ENCODE peak calls at places on chromosomes 4 and X, in six cellular contexts. One of them, this sample, is unnamed.

GRCh38 chr4:2390146-2390545 is 28.3 kb downstream of the ZFYVE28 start:
- DNase-seq in A549: no peak
- DNase-seq in lower leg skin: no peak
- DNase-seq in HCT116: no peak
- DNase-seq in upper lobe of left lung: no peak
- DNase-seq in K562: peak; percentile 74
- DNase-seq in this sample: no peak

GRCh38 chr4:29549308-29549707 is 1170.9 kb upstream of the PCDH7 start:
- DNase-seq in A549: no peak
- DNase-seq in lower leg skin: no peak
- DNase-seq in HCT116: no peak
- DNase-seq in upper lobe of left lung: no peak
- DNase-seq in K562: no peak
- DNase-seq in this sample: no peak

GRCh38 chr4:74098628-74098995 is 383 bp downstream of the CXCL2 start:
- DNase-seq in A549: no peak
- DNase-seq in lower leg skin: no peak
- DNase-seq in HCT116: no peak
- DNase-seq in upper lobe of left lung: no peak
- DNase-seq in K562: peak; percentile 37
- DNase-seq in this sample: peak; percentile 33

GRCh38 chrX:101276238-101276637 is 14.9 kb downstream of the TAF7L start:
- DNase-seq in A549: no peak
- DNase-seq in lower leg skin: no peak
- DNase-seq in HCT116: no peak
- DNase-seq in upper lobe of left lung: no peak
- DNase-seq in K562: no peak
- DNase-seq in this sample: no peak

GRCh38 chr4:57211131-57211530 is 100.9 kb upstream of the IGFBP7 start:
- DNase-seq in A549: no peak
- DNase-seq in lower leg skin: no peak
- DNase-seq in HCT116: no peak
- DNase-seq in upper lobe of left lung: no peak
- DNase-seq in K562: peak; percentile 6
- DNase-seq in this sample: no peak

GRCh38 chrX:115311666-115312065 is 22.2 kb downstream of the LUZP4 start:
- DNase-seq in A549: no peak
- DNase-seq in lower leg skin: no peak
- DNase-seq in HCT116: no peak
- DNase-seq in upper lobe of left lung: no peak
- DNase-seq in K562: no peak
- DNase-seq in this sample: peak; percentile 75

GRCh38 chr4:37989398-37990260 is 29.4 kb downstream of the PTTG2 start:
- DNase-seq in A549: no peak
- DNase-seq in lower leg skin: no peak
- DNase-seq in HCT116: no peak
- DNase-seq in upper lobe of left lung: no peak
- DNase-seq in K562: no peak
- DNase-seq in this sample: no peak

GRCh38 chr4:124121511-124121934 is 591.0 kb downstream of the ANKRD50 start:
- DNase-seq in A549: no peak
- DNase-seq in lower leg skin: no peak
- DNase-seq in HCT116: no peak
- DNase-seq in upper lobe of left lung: no peak
- DNase-seq in K562: no peak
- DNase-seq in this sample: no peak

GRCh38 chr4:103137446-103137827 is 37.8 kb upstream of the BDH2 start:
- DNase-seq in A549: no peak
- DNase-seq in lower leg skin: no peak
- DNase-seq in HCT116: no peak
- DNase-seq in upper lobe of left lung: no peak
- DNase-seq in K562: no peak
- DNase-seq in this sample: no peak

GRCh38 chr4:184851200-184851541 is 25.4 kb upstream of the ACSL1 start:
- DNase-seq in A549: no peak
- DNase-seq in lower leg skin: no peak
- DNase-seq in HCT116: no peak
- DNase-seq in upper lobe of left lung: peak; percentile 64
- DNase-seq in K562: no peak
- DNase-seq in this sample: no peak

GRCh38 chrX:8755813-8756212 is 23.9 kb upstream of the ANOS1 start:
- DNase-seq in A549: no peak
- DNase-seq in lower leg skin: no peak
- DNase-seq in HCT116: no peak
- DNase-seq in upper lobe of left lung: no peak
- DNase-seq in K562: no peak
- DNase-seq in this sample: no peak

GRCh38 chr4:69639542-69639941 is at the start of gene UGT2A2:
- DNase-seq in A549: no peak
- DNase-seq in lower leg skin: no peak
- DNase-seq in HCT116: no peak
- DNase-seq in upper lobe of left lung: no peak
- DNase-seq in K562: no peak
- DNase-seq in this sample: no peak

GRCh38 chr4:69642961-69643360 is 3.5 kb upstream of the UGT2A2 start:
- DNase-seq in A549: no peak
- DNase-seq in lower leg skin: no peak
- DNase-seq in HCT116: no peak
- DNase-seq in upper lobe of left lung: no peak
- DNase-seq in K562: no peak
- DNase-seq in this sample: no peak

GRCh38 chr4:69640289-69640688 is 847 bp upstream of the UGT2A2 start:
- DNase-seq in A549: no peak
- DNase-seq in lower leg skin: no peak
- DNase-seq in HCT116: no peak
- DNase-seq in upper lobe of left lung: no peak
- DNase-seq in K562: no peak
- DNase-seq in this sample: no peak
- TF ChIP-seq POLR2A in A549: no peak
- TF ChIP-seq POLR2A in lower leg skin: no peak
- TF ChIP-seq POLR2A in HCT116: no peak
- TF ChIP-seq POLR2A in upper lobe of left lung: no peak
- TF ChIP-seq POLR2A in K562: no peak
- TF ChIP-seq POLR2A in this sample: no peak

GRCh38 chr4:140756292-140757219 is at the start of gene TBC1D9:
- DNase-seq in A549: peak; percentile 49
- DNase-seq in lower leg skin: peak; percentile 95
- DNase-seq in HCT116: peak; percentile 86
- DNase-seq in upper lobe of left lung: peak; percentile 92
- DNase-seq in K562: peak; percentile 9
- DNase-seq in this sample: peak; percentile 8
- TF ChIP-seq POLR2A in A549: peak; percentile 51
- TF ChIP-seq POLR2A in lower leg skin: no peak
- TF ChIP-seq POLR2A in HCT116: peak; percentile 53
- TF ChIP-seq POLR2A in upper lobe of left lung: peak; percentile 83
- TF ChIP-seq POLR2A in K562: no peak
- TF ChIP-seq POLR2A in this sample: no peak

DNA sequence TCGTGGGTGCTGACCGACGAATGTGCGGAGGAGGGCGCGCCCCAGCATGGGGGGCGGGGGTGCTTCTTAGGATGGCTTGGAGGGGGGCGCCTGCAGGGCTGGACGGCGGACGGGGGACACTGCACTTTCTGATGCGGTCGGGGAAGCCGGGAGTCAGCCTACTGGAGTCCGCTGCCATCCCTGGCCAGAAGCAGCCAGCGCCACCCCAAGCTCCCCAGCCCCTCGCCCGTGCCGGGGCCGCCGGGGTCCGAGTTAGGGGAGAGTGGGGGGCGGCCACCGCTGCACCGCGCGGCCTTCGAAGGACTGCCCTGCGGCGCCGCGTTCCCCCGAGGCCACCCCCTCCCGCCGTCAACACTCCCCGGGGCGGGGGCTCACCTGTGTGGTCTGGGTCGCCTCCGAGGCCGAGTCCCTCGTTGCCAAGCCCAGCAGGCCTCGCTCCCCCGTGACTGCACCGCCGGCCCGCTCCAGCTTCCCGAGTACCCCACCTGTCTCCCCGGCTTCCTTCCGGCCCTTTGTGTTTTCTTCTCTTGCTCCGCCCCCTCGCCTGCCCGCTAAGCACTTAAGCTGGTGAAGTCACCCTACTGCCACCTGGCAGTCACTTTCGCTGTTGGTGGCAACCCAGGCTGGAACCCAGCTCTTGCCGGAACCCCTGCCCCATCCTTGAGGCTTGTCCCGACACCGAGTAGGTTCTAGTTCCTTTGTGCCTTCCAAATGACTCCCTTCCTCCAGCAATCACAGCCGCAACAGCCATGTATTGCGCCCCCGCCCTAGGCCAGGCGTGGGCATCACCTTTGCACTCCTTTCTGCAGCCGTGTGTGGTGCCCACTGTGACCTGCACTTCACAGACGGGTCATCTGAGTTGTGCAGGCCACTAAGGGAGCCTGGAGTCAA is at the start of gene OCIAD2:
- DNase-seq in A549: peak; percentile 64
- DNase-seq in lower leg skin: peak; percentile 91
- DNase-seq in HCT116: peak; percentile 55
- DNase-seq in upper lobe of left lung: peak; percentile 87
- DNase-seq in K562: no peak
- DNase-seq in this sample: peak; percentile 45
- TF ChIP-seq POLR2A in A549: peak; percentile 37
- TF ChIP-seq POLR2A in lower leg skin: no peak
- TF ChIP-seq POLR2A in HCT116: no peak
- TF ChIP-seq POLR2A in upper lobe of left lung: peak; percentile 25
- TF ChIP-seq POLR2A in K562: no peak
- TF ChIP-seq POLR2A in this sample: peak; percentile 49

GRCh38 chrX:107748490-107748889 is 27.1 kb downstream of the TSC22D3 start:
- DNase-seq in A549: no peak
- DNase-seq in lower leg skin: no peak
- DNase-seq in HCT116: no peak
- DNase-seq in upper lobe of left lung: no peak
- DNase-seq in K562: no peak
- DNase-seq in this sample: no peak

GRCh38 chrX:107750263-107750662 is 25.3 kb downstream of the TSC22D3 start:
- DNase-seq in A549: no peak
- DNase-seq in lower leg skin: peak; percentile 77
- DNase-seq in HCT116: no peak
- DNase-seq in upper lobe of left lung: no peak
- DNase-seq in K562: no peak
- DNase-seq in this sample: no peak

GRCh38 chrX:107744868-107745267 is 30.7 kb downstream of the TSC22D3 start:
- DNase-seq in A549: no peak
- DNase-seq in lower leg skin: no peak
- DNase-seq in HCT116: no peak
- DNase-seq in upper lobe of left lung: no peak
- DNase-seq in K562: no peak
- DNase-seq in this sample: no peak

GRCh38 chrX:107751127-107751526 is 24.5 kb downstream of the TSC22D3 start:
- DNase-seq in A549: no peak
- DNase-seq in lower leg skin: no peak
- DNase-seq in HCT116: no peak
- DNase-seq in upper lobe of left lung: no peak
- DNase-seq in K562: no peak
- DNase-seq in this sample: no peak

GRCh38 chrX:107747596-107748161 is 27.9 kb downstream of the TSC22D3 start:
- DNase-seq in A549: no peak
- DNase-seq in lower leg skin: peak; percentile 76
- DNase-seq in HCT116: no peak
- DNase-seq in upper lobe of left lung: peak; percentile 71
- DNase-seq in K562: no peak
- DNase-seq in this sample: peak; percentile 3
- TF ChIP-seq POLR2A in A549: no peak
- TF ChIP-seq POLR2A in lower leg skin: no peak
- TF ChIP-seq POLR2A in HCT116: no peak
- TF ChIP-seq POLR2A in upper lobe of left lung: no peak
- TF ChIP-seq POLR2A in K562: no peak
- TF ChIP-seq POLR2A in this sample: no peak

DNA sequence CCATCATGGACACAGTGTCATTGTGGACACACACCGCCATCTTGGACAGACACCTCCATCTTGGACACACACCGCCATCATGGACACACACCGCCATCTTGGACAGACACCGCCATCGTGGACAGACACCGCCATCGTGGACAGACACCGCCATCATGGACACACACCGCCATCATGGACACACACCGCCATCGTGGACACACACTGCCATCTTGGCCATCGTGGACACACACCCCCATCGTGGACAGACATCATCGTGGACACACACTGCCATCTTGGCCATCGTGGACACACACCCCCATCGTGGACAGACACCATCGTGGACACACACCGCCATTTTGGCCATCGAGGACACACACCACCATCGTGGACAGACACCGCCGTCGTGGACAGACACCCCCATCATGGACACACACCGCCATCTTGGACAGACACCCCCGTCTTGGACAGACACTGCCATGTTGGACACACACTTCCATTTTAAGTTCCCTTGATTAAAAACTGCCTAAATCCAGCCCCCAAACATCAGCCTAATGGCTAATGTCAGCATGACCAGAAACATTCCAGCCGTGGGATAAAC is 9.1 kb downstream of the ASMTL start:
- DNase-seq in A549: no peak
- DNase-seq in lower leg skin: peak; percentile 12
- DNase-seq in HCT116: no peak
- DNase-seq in upper lobe of left lung: peak; percentile 10
- DNase-seq in K562: no peak
- DNase-seq in this sample: no peak
- TF ChIP-seq POLR2A in A549: no peak
- TF ChIP-seq POLR2A in lower leg skin: no peak
- TF ChIP-seq POLR2A in HCT116: no peak
- TF ChIP-seq POLR2A in upper lobe of left lung: no peak
- TF ChIP-seq POLR2A in K562: no peak
- TF ChIP-seq POLR2A in this sample: no peak

DNA sequence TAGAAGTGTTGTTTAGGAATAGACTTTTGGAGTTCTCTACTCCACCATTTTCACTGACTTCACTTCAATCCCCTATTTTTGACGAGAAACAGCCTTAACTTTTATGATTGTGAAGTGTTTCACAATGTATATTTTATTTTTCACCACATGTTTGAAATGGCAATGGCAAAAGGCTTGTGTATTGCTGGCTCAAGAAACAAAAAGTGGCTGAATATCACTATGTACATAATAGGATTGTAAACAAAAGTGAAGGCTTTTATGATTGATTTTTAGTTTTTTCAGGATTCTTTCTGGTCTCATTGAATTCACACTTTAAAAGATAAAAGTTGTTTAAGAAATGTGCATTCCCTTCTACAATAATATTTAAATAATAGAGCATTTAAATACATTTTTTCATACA is 18.2 kb downstream of the MAGEB5 start:
- DNase-seq in A549: no peak
- DNase-seq in lower leg skin: no peak
- DNase-seq in HCT116: no peak
- DNase-seq in upper lobe of left lung: no peak
- DNase-seq in K562: no peak
- DNase-seq in this sample: no peak
- TF ChIP-seq POLR2A in A549: no peak
- TF ChIP-seq POLR2A in lower leg skin: no peak
- TF ChIP-seq POLR2A in HCT116: no peak
- TF ChIP-seq POLR2A in upper lobe of left lung: no peak
- TF ChIP-seq POLR2A in K562: no peak
- TF ChIP-seq POLR2A in this sample: no peak

GRCh38 chrX:106726485-106727437 is at the start of gene RNF128:
- DNase-seq in A549: peak; percentile 24
- DNase-seq in lower leg skin: no peak
- DNase-seq in HCT116: peak; percentile 70
- DNase-seq in upper lobe of left lung: peak; percentile 55
- DNase-seq in K562: no peak
- DNase-seq in this sample: no peak
- TF ChIP-seq POLR2A in A549: no peak
- TF ChIP-seq POLR2A in lower leg skin: no peak
- TF ChIP-seq POLR2A in HCT116: peak; percentile 35
- TF ChIP-seq POLR2A in upper lobe of left lung: no peak
- TF ChIP-seq POLR2A in K562: no peak
- TF ChIP-seq POLR2A in this sample: no peak